ENCODE peak calls at places on chromosomes 11 and 22, in seven cellular contexts. One of them, this sample, is unnamed.

GRCh38 chr11:110968348-110969062 is 256.3 kb upstream of the ARHGAP20 start:
- DNase-seq in GM12878: no peak
- DNase-seq in K562: no peak
- DNase-seq in HepG2: no peak
- DNase-seq in GM12892: no peak
- DNase-seq in H1: no peak
- DNase-seq in SK-N-SH: no peak
- DNase-seq in this sample: no peak

GRCh38 chr11:112025682-112026081 is 474 bp downstream of the DLAT start:
- DNase-seq in GM12892: peak
- DNase-seq in HepG2: peak
- DNase-seq in SK-N-SH: no peak
- DNase-seq in K562: no peak
- DNase-seq in GM12878: no peak
- DNase-seq in H1: no peak
- DNase-seq in this sample: peak

GRCh38 chr11:35098850-35099249 is 40.1 kb upstream of the CD44 start:
- DNase-seq in SK-N-SH: no peak
- DNase-seq in H1: no peak
- DNase-seq in HepG2: no peak
- DNase-seq in K562: no peak
- DNase-seq in GM12878: no peak
- DNase-seq in GM12892: no peak
- DNase-seq in this sample: no peak

GRCh38 chr11:44421090-44421675 is 111.2 kb upstream of the ALX4 start:
- DNase-seq in HepG2: no peak
- DNase-seq in K562: no peak
- DNase-seq in GM12878: no peak
- DNase-seq in SK-N-SH: no peak
- DNase-seq in H1: no peak
- DNase-seq in GM12892: no peak
- DNase-seq in this sample: no peak

GRCh38 chr11:123755813-123756212 is 1.5 kb upstream of the OR6X1 start:
- DNase-seq in GM12878: no peak
- DNase-seq in HepG2: no peak
- DNase-seq in H1: no peak
- DNase-seq in SK-N-SH: no peak
- DNase-seq in K562: no peak
- DNase-seq in GM12892: no peak
- DNase-seq in this sample: no peak

GRCh38 chr11:61505640-61506155 is 2.9 kb upstream of the LRRC10B start:
- DNase-seq in HepG2: no peak
- DNase-seq in H1: no peak
- DNase-seq in GM12878: no peak
- DNase-seq in K562: no peak
- DNase-seq in SK-N-SH: no peak
- DNase-seq in GM12892: no peak
- DNase-seq in this sample: no peak

GRCh38 chr22:17706451-17706900 is 67.8 kb downstream of the BID start:
- DNase-seq in GM12892: peak
- DNase-seq in GM12878: peak
- DNase-seq in HepG2: peak
- DNase-seq in SK-N-SH: peak
- DNase-seq in K562: no peak
- DNase-seq in H1: no peak
- DNase-seq in this sample: peak

GRCh38 chr11:96456111-96456510 is 66.3 kb downstream of the JRKL start:
- DNase-seq in HepG2: no peak
- DNase-seq in SK-N-SH: no peak
- DNase-seq in H1: no peak
- DNase-seq in GM12892: no peak
- DNase-seq in K562: no peak
- DNase-seq in GM12878: no peak
- DNase-seq in this sample: no peak

GRCh38 chr11:64560139-64560771 is 30.8 kb upstream of the SLC22A12 start:
- DNase-seq in K562: no peak
- DNase-seq in GM12892: no peak
- DNase-seq in H1: no peak
- DNase-seq in GM12878: no peak
- DNase-seq in HepG2: no peak
- DNase-seq in SK-N-SH: no peak
- DNase-seq in this sample: no peak

GRCh38 chr11:17752144-17752543 is 17.6 kb downstream of the KCNC1 start:
- DNase-seq in K562: no peak
- DNase-seq in GM12878: no peak
- DNase-seq in HepG2: no peak
- DNase-seq in GM12892: no peak
- DNase-seq in SK-N-SH: no peak
- DNase-seq in H1: no peak
- DNase-seq in this sample: no peak

GRCh38 chr11:61173456-61173855 is 12.2 kb upstream of the VPS37C start:
- DNase-seq in H1: no peak
- DNase-seq in K562: peak
- DNase-seq in GM12878: no peak
- DNase-seq in SK-N-SH: no peak
- DNase-seq in HepG2: peak
- DNase-seq in GM12892: no peak
- DNase-seq in this sample: no peak

GRCh38 chr11:70636659-70637058 is 238.3 kb downstream of the CTTN start:
- DNase-seq in GM12892: no peak
- DNase-seq in HepG2: no peak
- DNase-seq in SK-N-SH: no peak
- DNase-seq in H1: no peak
- DNase-seq in GM12878: no peak
- DNase-seq in K562: no peak
- DNase-seq in this sample: no peak

GRCh38 chr11:57426754-57427691 is at the start of gene SLC43A3:
- DNase-seq in H1: peak
- DNase-seq in GM12892: peak
- DNase-seq in HepG2: peak
- DNase-seq in GM12878: peak
- DNase-seq in K562: peak
- DNase-seq in SK-N-SH: peak
- DNase-seq in this sample: peak

GRCh38 chr11:132028380-132029240 is 658.2 kb downstream of the NTM start:
- DNase-seq in H1: no peak
- DNase-seq in K562: peak
- DNase-seq in HepG2: peak
- DNase-seq in GM12892: no peak
- DNase-seq in GM12878: no peak
- DNase-seq in SK-N-SH: peak
- DNase-seq in this sample: peak

GRCh38 chr11:1060885-1061616 is 13.6 kb upstream of the MUC2 start:
- DNase-seq in K562: no peak
- DNase-seq in H1: no peak
- DNase-seq in HepG2: no peak
- DNase-seq in GM12878: no peak
- DNase-seq in GM12892: no peak
- DNase-seq in SK-N-SH: no peak
- DNase-seq in this sample: no peak

DNA sequence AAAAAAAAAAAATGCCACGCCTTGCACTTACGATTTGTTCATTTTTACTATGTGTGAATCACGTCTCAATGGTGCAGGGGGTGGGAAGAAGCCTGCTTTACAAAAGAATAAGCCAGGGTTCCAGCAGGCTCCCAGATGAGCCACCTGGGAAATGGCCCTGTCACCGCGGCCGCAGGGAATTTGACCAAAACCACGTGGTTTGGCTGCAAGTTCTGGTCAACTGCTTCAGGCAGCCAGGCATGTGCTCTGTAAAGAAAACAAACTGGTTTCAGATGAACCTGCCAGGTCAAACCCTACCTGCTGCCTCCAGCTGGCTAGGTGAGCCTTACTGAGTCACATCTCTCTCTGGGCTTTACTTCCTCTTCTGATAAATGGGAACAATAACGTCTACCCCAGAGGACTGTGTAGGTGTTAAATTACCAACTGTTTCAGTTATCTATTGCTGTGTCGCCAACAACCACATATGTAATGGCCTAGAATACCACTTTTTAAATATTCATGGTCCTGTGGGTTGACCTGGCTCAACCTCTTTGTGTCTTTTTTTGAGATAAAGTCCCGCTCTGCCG is 30.5 kb upstream of the GCAT start:
- DNase-seq in K562: no peak
- DNase-seq in SK-N-SH: no peak
- DNase-seq in GM12878: peak
- DNase-seq in GM12892: peak
- DNase-seq in HepG2: peak
- DNase-seq in H1: no peak
- DNase-seq in this sample: peak
- TF ChIP-seq TAF1 in K562: no peak
- TF ChIP-seq TAF1 in SK-N-SH: no peak
- TF ChIP-seq TAF1 in GM12878: no peak
- TF ChIP-seq TAF1 in GM12892: no peak
- TF ChIP-seq TAF1 in HepG2: no peak
- TF ChIP-seq TAF1 in H1: no peak
- TF ChIP-seq TAF1 in this sample: no peak

GRCh38 chr22:39220450-39220849 is 24.3 kb downstream of the PDGFB start:
- DNase-seq in GM12892: no peak
- DNase-seq in HepG2: no peak
- DNase-seq in SK-N-SH: no peak
- DNase-seq in H1: no peak
- DNase-seq in K562: no peak
- DNase-seq in GM12878: no peak
- DNase-seq in this sample: no peak

GRCh38 chr22:39216143-39216490 is 28.7 kb downstream of the PDGFB start:
- DNase-seq in GM12892: no peak
- DNase-seq in K562: no peak
- DNase-seq in SK-N-SH: no peak
- DNase-seq in H1: no peak
- DNase-seq in GM12878: no peak
- DNase-seq in HepG2: no peak
- DNase-seq in this sample: no peak

GRCh38 chr22:39220897-39221850 is 23.6 kb downstream of the PDGFB start:
- DNase-seq in HepG2: no peak
- DNase-seq in H1: no peak
- DNase-seq in GM12892: peak
- DNase-seq in GM12878: no peak
- DNase-seq in K562: no peak
- DNase-seq in SK-N-SH: no peak
- DNase-seq in this sample: no peak

GRCh38 chr22:39221999-39222686 is 22.6 kb downstream of the PDGFB start:
- DNase-seq in GM12892: no peak
- DNase-seq in H1: no peak
- DNase-seq in GM12878: no peak
- DNase-seq in K562: no peak
- DNase-seq in HepG2: no peak
- DNase-seq in SK-N-SH: no peak
- DNase-seq in this sample: no peak

DNA sequence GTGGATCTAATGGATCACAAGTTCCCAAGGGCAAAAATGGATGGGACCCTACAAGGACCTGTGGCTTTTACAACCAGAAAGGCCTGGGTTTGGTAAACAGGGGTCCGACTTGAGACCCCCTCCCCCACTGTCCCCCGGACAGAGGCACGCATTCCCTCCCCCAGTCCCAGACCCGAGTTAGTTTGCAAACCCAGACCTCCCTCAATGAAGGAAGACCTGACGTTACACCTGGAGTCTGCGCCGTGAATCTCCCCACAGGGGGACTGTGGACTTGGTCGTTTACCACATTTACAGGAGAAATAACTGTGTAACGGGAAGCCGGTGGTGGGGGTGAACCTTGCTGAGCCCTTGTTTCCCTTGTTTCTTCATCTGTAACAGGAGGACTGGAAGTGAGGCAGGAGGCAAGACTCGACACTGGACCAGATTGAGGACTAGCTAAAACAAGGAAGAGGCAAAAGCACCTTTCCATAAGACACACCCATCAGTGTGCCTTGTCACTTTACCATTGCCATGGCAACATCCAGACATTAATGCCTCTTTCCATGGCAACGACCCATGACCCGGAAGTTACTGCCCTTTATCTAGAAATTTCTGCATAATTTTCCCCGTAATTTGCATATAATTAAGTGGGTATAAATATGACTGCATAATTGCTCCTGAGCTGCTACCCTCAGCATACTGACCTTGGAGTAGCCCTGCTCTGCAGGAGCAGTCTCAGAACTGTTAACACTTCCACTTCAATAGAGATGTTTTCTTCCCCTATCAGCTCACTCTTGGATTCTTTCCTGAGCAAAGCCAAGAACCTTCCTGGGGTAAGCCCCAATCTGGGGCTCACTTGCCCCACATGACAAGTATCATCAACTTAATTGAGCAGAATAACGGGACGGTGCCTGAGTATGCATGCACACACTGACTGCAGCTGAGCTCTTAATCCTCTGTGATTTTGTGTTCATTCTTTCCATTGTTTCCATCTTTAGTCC is 25.4 kb downstream of the PDGFB start:
- DNase-seq in GM12878: no peak
- DNase-seq in HepG2: no peak
- DNase-seq in K562: no peak
- DNase-seq in GM12892: no peak
- DNase-seq in SK-N-SH: no peak
- DNase-seq in H1: no peak
- DNase-seq in this sample: no peak
- TF ChIP-seq TAF1 in GM12878: no peak
- TF ChIP-seq TAF1 in HepG2: no peak
- TF ChIP-seq TAF1 in K562: no peak
- TF ChIP-seq TAF1 in GM12892: no peak
- TF ChIP-seq TAF1 in SK-N-SH: no peak
- TF ChIP-seq TAF1 in H1: no peak
- TF ChIP-seq TAF1 in this sample: no peak

DNA sequence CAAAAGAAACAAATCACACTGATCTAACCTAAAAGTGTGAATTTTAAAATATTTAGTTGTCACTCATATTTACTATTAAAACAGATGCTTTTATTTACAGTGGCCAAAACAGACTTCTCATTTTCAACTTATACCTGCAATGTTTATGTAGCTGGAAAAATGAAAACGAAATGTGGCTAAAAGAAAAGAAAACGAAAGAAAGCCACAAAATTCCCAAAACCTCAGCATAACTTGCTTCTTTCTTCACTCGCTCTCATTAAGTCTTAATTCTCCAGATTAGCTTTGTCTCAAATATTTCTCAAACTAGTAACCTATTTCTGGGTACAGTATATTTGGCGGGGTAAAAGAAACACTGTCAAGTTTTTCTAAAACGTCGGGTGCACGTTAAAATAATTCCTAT is 693 bp downstream of the CSTF3 start:
- DNase-seq in H1: no peak
- DNase-seq in GM12892: no peak
- DNase-seq in SK-N-SH: no peak
- DNase-seq in GM12878: no peak
- DNase-seq in HepG2: no peak
- DNase-seq in K562: no peak
- DNase-seq in this sample: no peak
- TF ChIP-seq TAF1 in H1: no peak
- TF ChIP-seq TAF1 in GM12892: no peak
- TF ChIP-seq TAF1 in SK-N-SH: no peak
- TF ChIP-seq TAF1 in GM12878: no peak
- TF ChIP-seq TAF1 in HepG2: no peak
- TF ChIP-seq TAF1 in K562: no peak
- TF ChIP-seq TAF1 in this sample: no peak

DNA sequence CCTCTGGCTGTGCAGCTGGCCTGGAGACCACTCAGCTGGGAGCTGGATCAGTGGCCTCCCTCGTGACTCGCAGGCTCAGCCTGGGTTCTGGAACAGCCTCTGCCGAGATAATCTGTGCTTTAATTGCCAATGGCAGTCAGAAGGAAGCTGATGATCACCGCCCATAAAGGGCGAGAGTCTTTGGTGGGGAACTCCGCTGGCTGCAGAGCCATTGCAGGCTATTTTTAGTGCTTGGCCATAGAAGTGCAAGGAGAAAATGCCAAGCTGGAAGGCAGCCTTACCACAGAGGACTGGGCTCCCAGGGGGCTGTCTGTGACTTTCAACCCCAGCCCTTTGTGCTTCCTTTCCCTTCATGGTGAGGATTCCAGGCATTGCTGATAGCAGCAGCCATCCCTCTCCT is 62.2 kb upstream of the TENM4 start:
- DNase-seq in K562: no peak
- DNase-seq in HepG2: no peak
- DNase-seq in GM12878: no peak
- DNase-seq in H1: no peak
- DNase-seq in SK-N-SH: no peak
- DNase-seq in GM12892: no peak
- DNase-seq in this sample: no peak
- TF ChIP-seq TAF1 in K562: no peak
- TF ChIP-seq TAF1 in HepG2: no peak
- TF ChIP-seq TAF1 in GM12878: no peak
- TF ChIP-seq TAF1 in H1: no peak
- TF ChIP-seq TAF1 in SK-N-SH: no peak
- TF ChIP-seq TAF1 in GM12892: no peak
- TF ChIP-seq TAF1 in this sample: no peak